ENCODE peak calls at places on chromosomes 11 and 22, in eight cellular contexts. Q is cardiac fibroblast, H is astrocyte of the spinal cord, M is AG04450, R is nephron progenitor cell, A is AG04449, F is PC-9, Z is tibial artery. Y is an unnamed sample.

GRCh38 chr11:69931994-69932910 is 113.0 kb upstream of the FGF3 start:
- DNase-seq in Q (no peak), H (no peak), M (no peak), R (no peak), A (no peak), F (no peak), Z (no peak), Y (no peak)

GRCh38 chr11:44536779-44537516 is 28.5 kb upstream of the CD82 start:
- DNase-seq in Q (no peak), H (no peak), M (no peak), R (no peak), A (no peak), F (no peak), Z (no peak), Y (no peak)

GRCh38 chr11:111456859-111457730 is 55.1 kb downstream of the BTG4 start:
- DNase-seq in Q (no peak), H (no peak), M (no peak), R (no peak), A (no peak), F (no peak), Z (no peak), Y (no peak)

GRCh38 chr11:20050551-20051333 is 109.5 kb downstream of the DBX1 start:
- DNase-seq in Q (no peak), H (peak), M (no peak), R (no peak), A (no peak), F (no peak), Z (no peak), Y (no peak)

GRCh38 chr22:47422736-47423135 is 660.3 kb downstream of the TBC1D22A start:
- DNase-seq in Q (no peak), H (no peak), M (no peak), R (no peak), A (no peak), F (no peak), Z (no peak), Y (no peak)

GRCh38 chr11:4884341-4884740 is 2.6 kb downstream of the OR51T1 start:
- DNase-seq in Q (no peak), H (peak), M (no peak), R (no peak), A (no peak), F (no peak), Z (no peak), Y (no peak)

GRCh38 chr11:84655729-84656128 is 971.4 kb downstream of the DLG2 start:
- DNase-seq in Q (no peak), H (no peak), M (no peak), R (no peak), A (no peak), F (no peak), Z (no peak), Y (no peak)

GRCh38 chr22:28978863-28979799 is 82.5 kb downstream of the C22orf31 start:
- DNase-seq in Q (no peak), H (no peak), M (no peak), R (no peak), A (no peak), F (no peak), Z (no peak), Y (peak)

GRCh38 chr11:121591405-121592033 is 138.8 kb upstream of the SORL1-AS1 start:
- DNase-seq in Q (peak), H (peak), M (peak), R (peak), A (no peak), F (peak), Z (peak), Y (peak)

GRCh38 chr11:122163420-122163819 is 47.4 kb upstream of the BLID start:
- DNase-seq in Q (peak), H (no peak), M (no peak), R (no peak), A (peak), F (no peak), Z (no peak), Y (no peak)

GRCh38 chr11:71472357-71472885 is 19.4 kb downstream of the NADSYN1 start:
- DNase-seq in Q (no peak), H (no peak), M (no peak), R (no peak), A (no peak), F (no peak), Z (no peak), Y (no peak)

GRCh38 chr11:391117-392017 is 2.6 kb upstream of the PKP3 start:
- DNase-seq in Q (no peak), H (no peak), M (no peak), R (no peak), A (no peak), F (no peak), Z (no peak), Y (no peak)

GRCh38 chr22:20192972-20193760 is 42.3 kb upstream of the CCDC188 start:
- DNase-seq in Q (no peak), H (no peak), M (no peak), R (no peak), A (no peak), F (no peak), Z (no peak), Y (no peak)

GRCh38 chr11:119890466-119890865 is 161.5 kb upstream of the NECTIN1 start:
- DNase-seq in Q (no peak), H (no peak), M (no peak), R (no peak), A (no peak), F (no peak), Z (no peak), Y (no peak)

GRCh38 chr11:69442807-69443137 is 38.7 kb upstream of the LINC01488 start:
- DNase-seq in Q (peak), H (peak), M (no peak), R (peak), A (no peak), F (peak), Z (no peak), Y (peak)

GRCh38 chr11:77086521-77087472 is 15.8 kb upstream of the OMP start:
- DNase-seq in Q (no peak), H (no peak), M (no peak), R (no peak), A (no peak), F (no peak), Z (no peak), Y (no peak)

GRCh38 chr11:2844116-2844515 is 41.5 kb downstream of the CDKN1C start:
- DNase-seq in Q (no peak), H (no peak), M (no peak), R (no peak), A (no peak), F (peak), Z (no peak), Y (no peak)

GRCh38 chr11:68809506-68809905 is 32.2 kb downstream of the CPT1A start:
- DNase-seq in Q (no peak), H (no peak), M (no peak), R (no peak), A (no peak), F (no peak), Z (no peak), Y (no peak)

GRCh38 chr11:79039122-79039521 is 401.7 kb downstream of the TENM4 start:
- DNase-seq in Q (no peak), H (no peak), M (no peak), R (no peak), A (no peak), F (no peak), Z (no peak), Y (no peak)

GRCh38 chr22:47304191-47304831 is 541.9 kb downstream of the TBC1D22A start:
- DNase-seq in Q (no peak), H (no peak), M (no peak), R (no peak), A (no peak), F (no peak), Z (no peak), Y (no peak)

GRCh38 chr11:76208438-76208828 is 2.1 kb upstream of the WNT11 start:
- DNase-seq in Q (no peak), H (no peak), M (no peak), R (no peak), A (no peak), F (no peak), Z (no peak), Y (no peak)

GRCh38 chr11:86741489-86742435 is 58.6 kb upstream of the PRSS23 start:
- DNase-seq in Q (peak), H (peak), M (no peak), R (no peak), A (peak), F (peak), Z (no peak), Y (peak)

GRCh38 chr22:40023226-40023925 is 28.6 kb downstream of the FAM83F start:
- DNase-seq in Q (no peak), H (no peak), M (no peak), R (no peak), A (no peak), F (no peak), Z (no peak), Y (no peak)

GRCh38 chr11:1633864-1634263 is 4.3 kb downstream of the KRTAP5-5 start:
- DNase-seq in Q (no peak), H (no peak), M (no peak), R (no peak), A (no peak), F (no peak), Z (no peak), Y (no peak)

GRCh38 chr11:117803896-117804295 is 6.9 kb upstream of the DSCAML1 start:
- DNase-seq in Q (no peak), H (no peak), M (no peak), R (no peak), A (no peak), F (no peak), Z (no peak), Y (no peak)

GRCh38 chr22:43389227-43389836 is 22.5 kb upstream of the MPPED1 start:
- DNase-seq in Q (no peak), H (no peak), M (no peak), R (no peak), A (no peak), F (no peak), Z (no peak), Y (no peak)

GRCh38 chr11:1509626-1510255 is 23.2 kb upstream of the MOB2 start:
- DNase-seq in Q (no peak), H (no peak), M (no peak), R (no peak), A (no peak), F (no peak), Z (no peak), Y (no peak)

GRCh38 chr22:45029501-45029900 is 19.7 kb upstream of the PHF21B start:
- DNase-seq in Q (no peak), H (no peak), M (no peak), R (no peak), A (no peak), F (no peak), Z (no peak), Y (no peak)

DNA sequence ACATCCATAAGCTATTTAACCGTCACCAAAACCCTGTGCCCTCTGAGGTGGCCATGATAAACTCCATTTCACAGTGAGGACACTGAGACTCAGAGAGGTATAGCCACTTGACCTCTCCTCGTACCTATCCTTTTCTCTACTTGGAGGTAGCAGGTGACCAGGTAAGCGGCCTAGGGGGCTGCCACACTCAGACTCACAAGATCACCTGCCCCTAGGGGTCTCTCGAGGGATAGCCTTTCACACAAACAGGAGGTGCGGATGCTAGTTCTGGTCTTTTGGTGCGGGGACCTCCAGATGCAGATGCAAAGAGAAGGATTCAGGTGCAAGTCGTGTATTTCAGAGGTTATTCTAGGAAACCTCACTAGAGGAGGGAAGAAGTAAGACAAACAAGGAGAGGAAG is 14.6 kb downstream of the MS4A18 start:
- DNase-seq in Q (no peak), H (no peak), M (no peak), R (no peak), A (no peak), F (no peak), Z (no peak), Y (no peak)
- TF ChIP-seq CTCF in Q (no peak), H (no peak), M (no peak), R (no peak), A (no peak), F (no peak), Z (no peak), Y (no peak)

GRCh38 chr11:134376150-134376921 is 35.7 kb downstream of the B3GAT1 start:
- DNase-seq in Q (no peak), H (no peak), M (no peak), R (no peak), A (no peak), F (no peak), Z (no peak), Y (no peak)
- TF ChIP-seq CTCF in Q (no peak), H (no peak), M (no peak), R (no peak), A (no peak), F (no peak), Z (no peak), Y (no peak)

GRCh38 chr22:19123936-19124335 is 1.7 kb upstream of the DGCR2 start:
- DNase-seq in Q (no peak), H (no peak), M (no peak), R (no peak), A (no peak), F (no peak), Z (no peak), Y (no peak)

GRCh38 chr22:19124377-19124776 is 2.2 kb upstream of the DGCR2 start:
- DNase-seq in Q (no peak), H (no peak), M (no peak), R (no peak), A (no peak), F (no peak), Z (no peak), Y (no peak)

GRCh38 chr22:19125474-19126308 is 3.5 kb upstream of the DGCR2 start:
- DNase-seq in Q (no peak), H (no peak), M (no peak), R (no peak), A (no peak), F (no peak), Z (no peak), Y (no peak)

GRCh38 chr22:19126309-19126666 is 4.1 kb upstream of the DGCR2 start:
- DNase-seq in Q (no peak), H (no peak), M (no peak), R (no peak), A (no peak), F (no peak), Z (no peak), Y (no peak)

GRCh38 chr22:19125011-19125410 is 2.8 kb upstream of the DGCR2 start:
- DNase-seq in Q (no peak), H (no peak), M (no peak), R (no peak), A (no peak), F (no peak), Z (no peak), Y (no peak)
- TF ChIP-seq CTCF in Q (no peak), H (no peak), M (no peak), R (no peak), A (no peak), F (no peak), Z (no peak), Y (no peak)

GRCh38 chr11:96158126-96158525 is 184.9 kb downstream of the MAML2 start:
- DNase-seq in Q (no peak), H (no peak), M (no peak), R (no peak), A (no peak), F (no peak), Z (no peak), Y (no peak)

GRCh38 chr11:96157517-96157873 is 185.5 kb downstream of the MAML2 start:
- DNase-seq in Q (no peak), H (no peak), M (no peak), R (no peak), A (no peak), F (no peak), Z (no peak), Y (no peak)

GRCh38 chr11:96156379-96156722 is 186.6 kb downstream of the MAML2 start:
- DNase-seq in Q (no peak), H (no peak), M (no peak), R (no peak), A (no peak), F (no peak), Z (peak), Y (no peak)

GRCh38 chr11:96154802-96155520 is 188.0 kb downstream of the MAML2 start:
- DNase-seq in Q (peak), H (peak), M (no peak), R (no peak), A (no peak), F (no peak), Z (no peak), Y (peak)

DNA sequence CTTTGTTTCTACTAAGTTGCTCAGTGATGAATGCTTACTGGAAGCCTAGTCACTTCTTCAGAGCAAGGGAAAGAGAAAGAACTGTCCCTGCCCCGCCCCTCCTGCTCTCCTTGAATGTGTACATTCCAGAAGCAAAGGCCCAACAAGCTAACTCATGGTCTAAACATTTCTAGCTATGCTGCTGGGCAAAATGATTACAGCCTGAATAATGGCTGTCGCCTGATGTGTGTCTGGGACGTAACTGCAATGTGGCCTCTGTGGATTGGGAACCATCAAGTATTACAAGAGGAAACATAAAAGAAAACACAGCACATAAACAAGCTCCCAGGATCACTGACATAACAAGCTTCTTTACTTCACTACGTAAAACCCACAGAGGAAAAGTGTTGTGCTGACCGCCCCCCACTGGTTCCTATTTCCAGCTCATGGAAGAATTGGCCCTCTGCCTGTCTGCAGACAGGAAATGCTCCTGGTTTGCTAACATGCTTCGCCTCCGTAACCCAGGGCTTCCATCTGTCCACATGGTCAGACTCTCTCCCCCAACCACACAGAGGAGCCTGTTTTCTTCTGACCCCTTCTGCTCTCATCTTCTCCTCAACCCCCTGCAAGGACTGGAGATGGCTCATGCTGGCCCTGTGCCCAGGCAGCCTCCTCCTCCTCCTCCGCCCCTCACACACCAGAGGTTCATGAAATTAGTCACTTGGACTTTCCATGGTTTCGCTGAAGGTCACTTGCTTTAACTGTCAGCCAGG is 187.2 kb downstream of the MAML2 start:
- DNase-seq in Q (peak), H (peak), M (peak), R (no peak), A (peak), F (peak), Z (peak), Y (peak)
- TF ChIP-seq CTCF in Q (peak), H (peak), M (peak), R (no peak), A (peak), F (no peak), Z (no peak), Y (peak)

DNA sequence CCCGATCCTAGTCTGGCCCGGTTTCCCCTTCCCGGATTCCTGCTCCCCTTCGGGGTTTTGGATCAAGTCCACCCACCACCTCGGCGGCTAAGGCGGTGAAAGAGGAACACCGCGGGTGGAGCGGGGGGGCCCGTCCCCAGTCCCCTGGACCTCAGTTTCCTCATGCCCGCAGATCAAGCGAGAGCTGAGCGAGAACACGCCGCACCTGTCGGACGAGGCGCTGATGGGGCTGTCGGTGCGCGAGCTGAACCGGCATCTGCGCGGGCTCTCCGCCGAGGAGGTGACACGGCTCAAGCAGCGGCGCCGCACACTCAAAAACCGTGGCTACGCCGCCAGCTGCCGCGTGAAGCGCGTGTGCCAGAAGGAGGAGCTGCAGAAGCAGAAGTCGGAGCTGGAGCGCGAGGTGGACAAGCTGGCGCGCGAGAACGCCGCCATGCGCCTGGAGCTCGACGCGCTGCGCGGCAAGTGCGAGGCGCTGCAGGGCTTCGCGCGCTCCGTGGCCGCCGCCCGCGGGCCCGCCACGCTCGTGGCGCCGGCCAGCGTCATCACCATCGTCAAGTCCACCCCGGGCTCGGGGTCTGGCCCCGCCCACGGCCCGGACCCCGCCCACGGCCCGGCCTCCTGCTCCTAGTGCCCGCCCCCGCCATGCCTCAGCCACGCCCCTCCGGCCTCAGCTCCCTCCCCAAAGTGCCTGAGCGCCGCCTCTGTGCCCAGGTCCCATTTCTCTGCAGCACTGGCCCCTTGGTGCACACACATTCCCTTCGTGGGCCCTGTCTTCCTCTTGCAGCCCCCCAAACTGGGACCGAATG is 12.7 kb downstream of the MAFF start:
- DNase-seq in Q (peak), H (peak), M (no peak), R (peak), A (no peak), F (no peak), Z (peak), Y (no peak)
- TF ChIP-seq CTCF in Q (no peak), H (peak), M (no peak), R (no peak), A (peak), F (no peak), Z (peak), Y (no peak)

GRCh38 chr11:130037881-130038601 is 31.7 kb upstream of the APLP2 start:
- DNase-seq in Q (peak), H (no peak), M (no peak), R (no peak), A (no peak), F (no peak), Z (no peak), Y (peak)
- TF ChIP-seq CTCF in Q (no peak), H (no peak), M (no peak), R (no peak), A (no peak), F (no peak), Z (no peak), Y (no peak)

GRCh38 chr11:57474751-57475115 is 14.4 kb downstream of the RTN4RL2 start:
- DNase-seq in Q (no peak), H (no peak), M (no peak), R (no peak), A (no peak), F (no peak), Z (no peak), Y (no peak)
- TF ChIP-seq CTCF in Q (no peak), H (no peak), M (no peak), R (no peak), A (no peak), F (no peak), Z (no peak), Y (no peak)